ENCODE peak calls at places on chromosomes 13 and 19, in eight cellular contexts. V, R, E, Y, G, K, A and T are unnamed samples.

GRCh38 chr13:35225582-35225981 is 250.9 kb downstream of the MAB21L1 start:
- DNase-seq in V (no peak), R (no peak), E (no peak), Y (no peak), G (no peak), K (no peak), A (no peak), T (no peak)

GRCh38 chr19:41321204-41321599 is 11.2 kb downstream of the CCDC97 start:
- DNase-seq in V (no peak), R (no peak), E (no peak), Y (no peak), G (no peak), K (peak), A (no peak), T (no peak)

GRCh38 chr13:51339952-51340732 is 651 bp downstream of the SERPINE3 start:
- DNase-seq in V (no peak), R (peak), E (no peak), Y (no peak), G (no peak), K (no peak), A (peak), T (no peak)

GRCh38 chr13:45464141-45464686 is 525 bp upstream of the COG3 start:
- DNase-seq in V (peak), R (no peak), E (no peak), Y (no peak), G (no peak), K (no peak), A (no peak), T (no peak)

GRCh38 chr19:12773571-12773970 is 1.8 kb downstream of the HOOK2 start:
- DNase-seq in V (no peak), R (peak), E (peak), Y (no peak), G (no peak), K (no peak), A (no peak), T (no peak)

GRCh38 chr19:6186435-6186834 is 51.0 kb downstream of the ACSBG2 start:
- DNase-seq in V (no peak), R (no peak), E (no peak), Y (no peak), G (no peak), K (no peak), A (no peak), T (no peak)

GRCh38 chr13:113742445-113743120 is 16.4 kb upstream of the TMEM255B start:
- DNase-seq in V (no peak), R (no peak), E (no peak), Y (no peak), G (no peak), K (no peak), A (peak), T (no peak)

GRCh38 chr19:41957838-41958366 is 1.2 kb downstream of the RABAC1 start:
- DNase-seq in V (peak), R (peak), E (peak), Y (peak), G (peak), K (peak), A (peak), T (peak)

GRCh38 chr19:10553087-10553667 is 9.5 kb downstream of the ATG4D start:
- DNase-seq in V (no peak), R (no peak), E (no peak), Y (no peak), G (no peak), K (no peak), A (no peak), T (no peak)

GRCh38 chr19:3440082-3440481 is 40.2 kb downstream of the SMIM24 start:
- DNase-seq in V (peak), R (peak), E (no peak), Y (no peak), G (peak), K (peak), A (no peak), T (no peak)

GRCh38 chr13:37303610-37304009 is 198.1 kb upstream of the CSNK1A1L start:
- DNase-seq in V (no peak), R (peak), E (no peak), Y (no peak), G (no peak), K (no peak), A (peak), T (no peak)

GRCh38 chr19:29626386-29626785 is 20.3 kb downstream of the POP4 start:
- DNase-seq in V (no peak), R (no peak), E (no peak), Y (no peak), G (no peak), K (no peak), A (no peak), T (no peak)

GRCh38 chr13:52615817-52616216 is 26.4 kb upstream of the HNRNPA1L2 start:
- DNase-seq in V (peak), R (no peak), E (no peak), Y (no peak), G (no peak), K (no peak), A (no peak), T (no peak)

GRCh38 chr19:13797870-13798269 is 2.6 kb downstream of the ZSWIM4 start:
- DNase-seq in V (no peak), R (peak), E (peak), Y (no peak), G (peak), K (no peak), A (peak), T (no peak)

GRCh38 chr13:65111223-65111622 is 2118.9 kb downstream of the PCDH9 start:
- DNase-seq in V (no peak), R (no peak), E (no peak), Y (no peak), G (no peak), K (no peak), A (no peak), T (no peak)

GRCh38 chr13:100159584-100159983 is 70.7 kb downstream of the PCCA start:
- DNase-seq in V (no peak), R (no peak), E (no peak), Y (no peak), G (no peak), K (no peak), A (no peak), T (no peak)

GRCh38 chr13:103403148-103403740 is 337.0 kb upstream of the SLC10A2 start:
- DNase-seq in V (no peak), R (no peak), E (no peak), Y (no peak), G (no peak), K (no peak), A (peak), T (no peak)

GRCh38 chr13:71492346-71492871 is 374.6 kb downstream of the DACH1 start:
- DNase-seq in V (no peak), R (no peak), E (no peak), Y (no peak), G (no peak), K (no peak), A (no peak), T (no peak)

GRCh38 chr13:97849305-97849704 is 104.2 kb upstream of the IPO5 start:
- DNase-seq in V (no peak), R (peak), E (peak), Y (no peak), G (no peak), K (peak), A (peak), T (no peak)

GRCh38 chr13:26679945-26680516 is 80.6 kb downstream of the GPR12 start:
- DNase-seq in V (no peak), R (peak), E (peak), Y (peak), G (no peak), K (peak), A (no peak), T (peak)

GRCh38 chr19:13953021-13953531 is 767 bp downstream of the DCAF15 start:
- DNase-seq in V (no peak), R (peak), E (peak), Y (no peak), G (no peak), K (peak), A (peak), T (peak)

GRCh38 chr13:113756441-113757097 is 2.5 kb upstream of the TMEM255B start:
- DNase-seq in V (no peak), R (peak), E (peak), Y (no peak), G (no peak), K (peak), A (peak), T (no peak)